ENCODE peak calls at places on chromosomes 3 and 15, in six cellular contexts. U is neural progenitor cell, Y is astrocyte, W is GM23338, Z is lower leg skin, K is AG10803. B is an unnamed sample.

GRCh38 chr3:188337232-188337631 is 183.3 kb downstream of the LPP start:
- DNase-seq in U (no peak), Y (no peak), W (no peak), Z (no peak), K (no peak), B (no peak)

GRCh38 chr3:38610436-38610835 is 39.1 kb downstream of the SCN5A start:
- DNase-seq in U (no peak), Y (no peak), W (no peak), Z (no peak), K (no peak), B (no peak)

GRCh38 chr3:127682576-127682975 is 9.8 kb downstream of the ABTB1 start:
- DNase-seq in U (no peak), Y (no peak), W (peak), Z (peak), K (no peak), B (no peak)

GRCh38 chr3:192834428-192834827 is 83.2 kb downstream of the MB21D2 start:
- DNase-seq in U (no peak), Y (peak), W (peak), Z (no peak), K (peak), B (no peak)

GRCh38 chr15:75790631-75791336 is 52.5 kb upstream of the UBE2Q2 start:
- DNase-seq in U (no peak), Y (no peak), W (no peak), Z (no peak), K (no peak), B (no peak)

GRCh38 chr3:113285741-113286140 is 74.4 kb downstream of the BOC start:
- DNase-seq in U (no peak), Y (peak), W (no peak), Z (no peak), K (peak), B (no peak)

GRCh38 chr15:43243246-43243645 is 22.4 kb upstream of the EPB42 start:
- DNase-seq in U (no peak), Y (no peak), W (no peak), Z (peak), K (no peak), B (no peak)

GRCh38 chr15:95760508-95760907 is 570.0 kb upstream of the NR2F2 start:
- DNase-seq in U (peak), Y (no peak), W (peak), Z (no peak), K (peak), B (no peak)

GRCh38 chr3:100311011-100311410 is 23.5 kb upstream of the NIT2 start:
- DNase-seq in U (no peak), Y (no peak), W (no peak), Z (no peak), K (no peak), B (no peak)

GRCh38 chr15:71120428-71120944 is 5.2 kb downstream of the THSD4 start:
- DNase-seq in U (no peak), Y (no peak), W (peak), Z (no peak), K (no peak), B (no peak)

GRCh38 chr3:61669203-61669602 is 107.8 kb downstream of the PTPRG start:
- DNase-seq in U (no peak), Y (no peak), W (no peak), Z (no peak), K (no peak), B (no peak)

GRCh38 chr3:124529826-124530571 is 200.3 kb upstream of the UMPS start:
- DNase-seq in U (no peak), Y (peak), W (peak), Z (no peak), K (peak), B (no peak)

GRCh38 chr15:88423331-88423730 is 43.9 kb downstream of the MRPL46 start:
- DNase-seq in U (no peak), Y (no peak), W (no peak), Z (peak), K (no peak), B (no peak)

GRCh38 chr15:68374346-68374745 is 57.6 kb downstream of the ITGA11 start:
- DNase-seq in U (peak), Y (no peak), W (no peak), Z (peak), K (no peak), B (no peak)

GRCh38 chr3:133393204-133393603 is 6.7 kb upstream of the BFSP2 start:
- DNase-seq in U (no peak), Y (no peak), W (no peak), Z (no peak), K (no peak), B (no peak)

DNA sequence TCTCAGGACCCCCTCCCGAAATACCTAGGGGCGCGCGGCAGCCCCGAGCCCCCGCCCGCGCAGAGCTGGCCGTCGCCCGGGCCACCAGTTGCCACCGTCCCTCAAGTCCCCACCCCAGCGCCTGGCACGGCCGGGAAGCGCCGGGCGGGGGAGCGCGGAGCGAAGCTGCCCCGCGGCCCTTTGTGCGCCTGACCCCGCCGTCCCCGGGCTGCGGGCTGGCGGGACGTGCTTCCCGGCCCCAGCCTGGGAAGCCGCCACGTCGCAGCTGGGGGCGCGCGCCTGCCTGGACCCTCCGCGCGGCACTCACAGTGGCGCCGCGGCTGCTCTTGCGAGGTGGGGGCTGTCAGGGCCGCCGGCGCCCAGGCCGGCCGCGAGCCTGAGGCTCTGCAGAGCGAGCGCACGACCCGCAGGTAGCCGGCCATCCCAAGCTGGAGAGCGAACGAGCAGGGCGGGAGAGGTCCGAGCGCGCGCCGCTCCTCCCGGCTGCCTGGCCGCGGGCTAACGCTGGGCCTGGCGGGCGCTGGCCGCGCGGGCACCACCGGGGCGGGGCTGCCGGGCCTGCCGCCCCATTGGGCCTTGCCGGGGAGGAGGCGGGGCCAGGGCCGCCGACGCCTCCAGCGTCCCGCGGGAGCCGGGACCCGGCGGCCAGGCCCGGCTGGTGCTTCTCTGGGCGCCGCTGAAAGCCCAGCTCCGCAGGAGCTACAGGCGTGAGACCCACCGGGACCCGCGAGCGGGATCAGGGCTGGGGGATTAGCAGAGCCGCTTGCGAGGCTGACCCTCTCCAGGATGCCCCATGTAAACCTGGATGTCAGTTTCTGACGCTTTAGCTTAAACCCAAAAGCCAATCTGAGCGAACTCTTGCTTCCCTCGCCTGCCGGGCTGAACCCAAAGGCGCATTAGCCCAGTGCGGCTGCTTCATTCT is at the start of gene IDH2:
- DNase-seq in U (peak), Y (peak), W (peak), Z (peak), K (peak), B (no peak)
- TF ChIP-seq CTCF in U (no peak), Y (no peak), W (no peak), Z (no peak), K (no peak), B (no peak)

DNA sequence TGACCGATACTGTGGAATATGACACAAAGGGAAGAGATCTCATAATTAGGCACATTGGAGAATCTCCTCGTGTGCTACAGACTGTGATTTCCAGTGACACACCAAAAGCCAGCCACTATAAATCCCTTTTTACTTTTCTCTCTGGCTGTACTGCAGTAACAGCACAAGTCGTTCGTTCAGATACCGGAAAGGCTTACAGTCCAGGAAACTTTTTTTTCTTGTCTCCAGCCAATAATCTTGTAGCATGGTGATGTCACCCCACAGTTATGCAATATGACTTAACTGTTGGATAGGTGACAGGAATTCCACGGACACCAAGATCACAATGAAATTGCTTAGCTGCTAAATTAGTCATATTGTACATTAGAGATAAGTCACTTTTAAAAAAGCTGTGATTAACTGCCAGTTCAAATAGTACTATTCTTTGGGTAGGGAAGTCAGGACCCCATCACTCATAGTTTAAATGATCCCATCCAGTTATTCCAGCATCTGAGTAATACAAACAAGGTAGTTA is 36.3 kb upstream of the TSC22D2 start:
- DNase-seq in U (peak), Y (peak), W (no peak), Z (no peak), K (peak), B (peak)
- H3K4me3 ChIP-seq in U (no peak), Y (peak), W (no peak), Z (no peak), K (peak), B (peak)

GRCh38 chr15:65620833-65621232 is 905 bp upstream of the SLC24A1 start:
- DNase-seq in U (no peak), Y (no peak), W (no peak), Z (no peak), K (no peak), B (no peak)
- TF ChIP-seq CTCF in U (no peak), Y (no peak), W (no peak), Z (no peak), K (no peak), B (no peak)

DNA sequence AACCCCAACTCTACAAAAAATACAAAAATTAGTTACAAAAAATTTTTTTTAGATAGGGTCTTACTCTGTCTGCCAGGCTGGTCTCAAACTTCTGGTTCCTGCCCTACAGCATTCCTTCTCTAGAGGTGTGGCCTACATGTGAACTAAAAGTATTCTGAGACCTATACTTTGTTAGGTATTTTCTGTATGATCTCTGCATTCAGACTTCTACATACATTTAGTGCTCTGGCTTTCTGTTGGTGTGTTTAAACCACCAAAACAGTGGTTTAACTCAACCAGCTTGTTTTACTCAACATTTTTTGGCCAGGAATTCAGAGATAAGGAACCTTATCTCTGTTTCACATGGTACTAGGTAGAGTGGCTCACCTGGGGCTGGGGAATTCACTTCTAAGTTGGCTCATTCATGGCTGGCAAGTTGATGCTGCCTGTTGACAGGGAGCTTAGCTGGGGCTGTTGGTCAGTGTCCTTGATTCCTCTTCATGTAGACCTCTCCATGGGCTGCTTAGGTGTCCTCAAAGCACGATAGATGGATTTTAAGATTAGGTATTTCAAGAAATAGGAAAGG is 41.4 kb upstream of the BSN start:
- DNase-seq in U (no peak), Y (no peak), W (no peak), Z (no peak), K (no peak), B (no peak)
- H3K4me3 ChIP-seq in U (no peak), Y (no peak), W (no peak), Z (no peak), K (no peak), B (no peak)

DNA sequence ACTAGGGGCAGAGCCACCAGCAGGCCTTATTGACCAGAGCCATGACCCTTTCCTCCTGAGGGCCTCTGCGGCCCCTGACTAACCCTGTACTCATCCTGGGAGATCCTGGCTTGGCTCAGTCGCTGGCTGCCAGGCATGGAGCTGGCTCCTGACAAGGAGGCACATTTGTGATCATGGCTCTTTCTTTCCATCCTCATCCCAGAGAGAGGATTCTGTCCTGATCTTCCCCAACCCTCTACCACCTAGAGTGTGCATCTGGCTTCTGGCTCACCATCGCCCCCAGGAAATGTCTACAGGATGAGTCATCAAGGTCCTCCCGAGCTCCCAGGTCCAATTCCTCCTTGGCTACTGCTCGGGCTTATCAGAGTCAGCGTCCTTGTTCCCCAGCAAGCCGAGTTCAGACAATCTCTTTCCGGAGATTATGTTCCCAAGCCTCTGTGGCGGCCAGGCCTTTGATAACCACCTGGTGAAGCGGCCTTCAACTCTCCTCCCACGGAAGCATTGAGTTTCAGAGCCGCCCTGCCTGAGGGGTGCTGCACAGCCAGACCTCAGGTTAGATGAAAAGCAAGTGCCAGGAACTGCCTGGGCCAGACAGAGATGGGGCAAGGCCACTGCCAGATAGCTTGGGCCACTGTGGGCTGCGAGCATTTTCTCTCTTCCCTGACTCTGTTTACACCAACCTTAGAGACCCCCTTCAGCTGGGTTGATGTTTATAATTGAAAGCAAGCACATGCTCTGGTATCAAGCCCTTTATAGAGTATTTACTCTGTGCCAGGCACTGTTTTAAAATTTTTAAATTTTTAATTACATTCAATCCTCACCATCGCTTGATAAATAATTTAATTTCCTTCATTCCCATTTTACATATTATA is 44.3 kb upstream of the MRPS22 start:
- DNase-seq in U (no peak), Y (peak), W (peak), Z (no peak), K (peak), B (no peak)
- TF ChIP-seq CTCF in U (no peak), Y (no peak), W (no peak), Z (no peak), K (no peak), B (no peak)

GRCh38 chr15:57223345-57223744 is 153.0 kb upstream of the CGNL1 start:
- DNase-seq in U (no peak), Y (no peak), W (no peak), Z (no peak), K (no peak), B (no peak)
- H3K4me3 ChIP-seq in U (no peak), Y (no peak), W (no peak), Z (no peak), K (no peak), B (no peak)

GRCh38 chr15:31045606-31046005 is 54.2 kb upstream of the MTMR10 start:
- DNase-seq in U (no peak), Y (no peak), W (no peak), Z (no peak), K (no peak), B (no peak)
- TF ChIP-seq CTCF in U (no peak), Y (no peak), W (no peak), Z (no peak), K (no peak), B (no peak)

GRCh38 chr3:40053663-40054062 is 244.3 kb downstream of the MYRIP start:
- DNase-seq in U (no peak), Y (no peak), W (no peak), Z (no peak), K (no peak), B (no peak)
- H3K4me3 ChIP-seq in U (no peak), Y (no peak), W (no peak), Z (no peak), K (no peak), B (no peak)

GRCh38 chr3:55718956-55719355 is 231.8 kb upstream of the WNT5A start:
- DNase-seq in U (no peak), Y (no peak), W (no peak), Z (no peak), K (no peak), B (no peak)

GRCh38 chr3:55721716-55722484 is 234.8 kb upstream of the WNT5A start:
- DNase-seq in U (peak), Y (no peak), W (peak), Z (no peak), K (peak), B (no peak)

GRCh38 chr3:55719508-55719907 is 232.4 kb upstream of the WNT5A start:
- DNase-seq in U (no peak), Y (no peak), W (no peak), Z (no peak), K (peak), B (no peak)

GRCh38 chr3:55718475-55718874 is 231.4 kb upstream of the WNT5A start:
- DNase-seq in U (no peak), Y (peak), W (no peak), Z (no peak), K (peak), B (no peak)

DNA sequence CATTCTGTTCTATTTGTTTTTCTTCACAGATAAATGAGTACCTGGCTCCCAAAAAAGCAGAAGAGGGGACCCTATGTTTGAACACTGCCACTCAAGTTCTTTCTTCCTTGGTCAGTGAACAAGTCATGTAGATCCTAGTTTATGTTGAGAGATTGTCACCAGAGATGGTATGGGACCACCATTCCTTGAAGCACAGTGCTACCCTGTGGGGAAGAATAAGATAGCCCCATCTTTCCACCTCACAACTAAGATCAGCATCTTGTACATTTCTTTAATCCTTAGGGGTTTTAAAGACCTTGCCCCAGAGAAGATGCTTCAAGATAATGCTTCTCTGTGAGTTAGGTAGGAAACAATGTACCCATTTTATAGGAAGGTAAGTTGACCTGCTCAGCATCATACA is 233.5 kb upstream of the WNT5A start:
- DNase-seq in U (no peak), Y (peak), W (peak), Z (no peak), K (peak), B (no peak)
- TF ChIP-seq CTCF in U (peak), Y (peak), W (peak), Z (no peak), K (peak), B (peak)